ENCODE peak calls at places on chromosome 18, in six cellular contexts. G is H7, V is left colon, X is lung, P is OCI-LY7, D is endodermal cell. E is an unnamed sample.
A peak's percentile ranks its signal among the peaks of the same experiment; 100 is the strongest.

GRCh38 chr18:56257215-56257614 is 381.2 kb downstream of the TXNL1 start:
- DNase-seq in P (no peak), D (no peak), V (no peak), X (no peak), G (no peak), E (no peak)

GRCh38 chr18:25516747-25517498 is 165.0 kb upstream of the ZNF521 start:
- DNase-seq in X (no peak), D (no peak), G (no peak), P (no peak), V (no peak), E (no peak)

GRCh38 chr18:7454429-7454828 is 112.7 kb upstream of the PTPRM start:
- DNase-seq in G (no peak), V (no peak), X (no peak), P (no peak), D (peak; percentile 56), E (no peak)

GRCh38 chr18:56869189-56869777 is 218.1 kb downstream of the WDR7 start:
- DNase-seq in X (no peak), D (peak; percentile 47), G (no peak), V (no peak), P (peak; percentile 52), E (no peak)

GRCh38 chr18:79403723-79404566 is 8.2 kb downstream of the NFATC1 start:
- DNase-seq in X (no peak), G (no peak), D (no peak), P (no peak), V (no peak), E (no peak)

GRCh38 chr18:22998336-22998735 is 65.2 kb downstream of the RBBP8 start:
- DNase-seq in G (no peak), P (no peak), X (no peak), D (no peak), V (no peak), E (no peak)

GRCh38 chr18:48300463-48300961 is 108.7 kb downstream of the ZBTB7C start:
- DNase-seq in X (peak; percentile 46), V (peak; percentile 61), P (peak; percentile 14), G (peak; percentile 69), D (peak; percentile 85), E (peak; percentile 54)

GRCh38 chr18:40877096-40877495 is 1077.9 kb upstream of the PIK3C3 start:
- DNase-seq in D (no peak), G (no peak), P (no peak), V (no peak), X (no peak), E (no peak)

GRCh38 chr18:6382968-6383367 is 31.7 kb downstream of the L3MBTL4 start:
- DNase-seq in P (no peak), G (no peak), D (peak; percentile 71), X (no peak), V (no peak), E (no peak)

GRCh38 chr18:30748541-30748940 is 294.0 kb downstream of the DSC3 start:
- DNase-seq in D (no peak), V (no peak), X (no peak), P (no peak), G (no peak), E (no peak)

GRCh38 chr18:525066-525797 is 24.7 kb upstream of the COLEC12 start:
- DNase-seq in X (no peak), P (no peak), D (peak; percentile 36), G (no peak), V (no peak), E (no peak)

GRCh38 chr18:60746491-60746890 is 373.9 kb upstream of the MC4R start:
- DNase-seq in V (no peak), X (no peak), P (no peak), D (no peak), G (no peak), E (no peak)

GRCh38 chr18:8286303-8286702 is 322.9 kb upstream of the RAB12 start:
- DNase-seq in G (no peak), D (no peak), X (no peak), P (no peak), V (no peak), E (no peak)

GRCh38 chr18:22197668-22198067 is 28.3 kb downstream of the GATA6 start:
- DNase-seq in G (no peak), X (no peak), D (no peak), V (no peak), P (no peak), E (no peak)

GRCh38 chr18:3665780-3666525 is 216.0 kb downstream of the TGIF1 start:
- DNase-seq in G (peak; percentile 85), P (peak; percentile 91), V (peak; percentile 74), D (peak; percentile 95), X (peak; percentile 83), E (peak; percentile 82)

GRCh38 chr18:25786778-25787177 is 303.6 kb downstream of the SS18 start:
- DNase-seq in X (no peak), V (no peak), G (no peak), P (no peak), D (no peak), E (no peak)

GRCh38 chr18:62436636-62437519 is 85.9 kb upstream of the ZCCHC2 start:
- DNase-seq in G (no peak), V (peak; percentile 86), X (peak; percentile 80), D (no peak), P (no peak), E (no peak)

GRCh38 chr18:21194871-21195771 is 46.9 kb upstream of the GREB1L start:
- DNase-seq in P (peak; percentile 57), V (no peak), X (no peak), D (no peak), G (no peak), E (peak; percentile 31)

GRCh38 chr18:28801876-28802275 is 624.9 kb upstream of the CDH2 start:
- DNase-seq in D (no peak), G (no peak), X (no peak), P (no peak), V (no peak), E (no peak)

GRCh38 chr18:58828399-58829121 is 36.1 kb upstream of the ZNF532 start:
- DNase-seq in G (no peak), D (no peak), X (no peak), V (no peak), P (no peak), E (no peak)

GRCh38 chr18:8763611-8764010 is 58.3 kb downstream of the MTCL1 start:
- DNase-seq in X (no peak), D (no peak), V (no peak), G (no peak), P (no peak), E (no peak)

GRCh38 chr18:57581301-57581934 is 5.1 kb downstream of the FECH start:
- DNase-seq in V (peak; percentile 35), P (peak; percentile 1), G (no peak), X (no peak), D (no peak), E (no peak)

GRCh38 chr18:51908598-51908944 is 431.4 kb upstream of the DCC start:
- DNase-seq in P (no peak), D (no peak), V (no peak), X (no peak), G (no peak), E (no peak)

GRCh38 chr18:48875942-48876511 is 74.7 kb downstream of the SMAD7 start:
- DNase-seq in D (peak; percentile 87), P (no peak), V (no peak), X (no peak), G (peak; percentile 79), E (peak; percentile 61)

GRCh38 chr18:9101730-9102390 is 639 bp upstream of the NDUFV2 start:
- DNase-seq in G (no peak), P (peak; percentile 78), D (no peak), V (no peak), X (no peak), E (no peak)

GRCh38 chr18:76953186-76953982 is 131.0 kb downstream of the ZNF236 start:
- DNase-seq in D (no peak), P (no peak), V (peak; percentile 57), G (no peak), X (peak; percentile 83), E (no peak)

GRCh38 chr18:50056185-50056584 is 138.8 kb downstream of the MYO5B start:
- DNase-seq in G (no peak), X (no peak), P (no peak), D (no peak), V (no peak), E (no peak)

GRCh38 chr18:36188912-36189311 is 1.6 kb downstream of the MOCOS start:
- DNase-seq in X (no peak), G (peak; percentile 70), D (no peak), V (no peak), P (no peak), E (peak; percentile 37)

GRCh38 chr18:28740575-28740974 is 563.6 kb upstream of the CDH2 start:
- DNase-seq in X (no peak), G (no peak), D (no peak), P (no peak), V (no peak), E (no peak)

GRCh38 chr18:74278058-74278457 is 13.7 kb downstream of the CYB5A start:
- DNase-seq in X (no peak), V (no peak), G (no peak), D (no peak), P (no peak), E (no peak)

GRCh38 chr18:7575465-7576026 is 8.4 kb downstream of the PTPRM start:
- DNase-seq in V (no peak), D (no peak), P (no peak), X (no peak), G (no peak), E (no peak)

GRCh38 chr18:32379891-32380290 is 90.8 kb downstream of the GAREM1 start:
- DNase-seq in V (no peak), D (no peak), P (no peak), G (no peak), X (no peak), E (no peak)

GRCh38 chr18:11336241-11336640 is 186.9 kb upstream of the PIEZO2 start:
- DNase-seq in V (no peak), D (no peak), G (no peak), X (no peak), P (no peak), E (no peak)

GRCh38 chr18:62717850-62718229 is 2.5 kb downstream of the PHLPP1 start:
- DNase-seq in P (no peak), D (no peak), V (no peak), G (no peak), X (no peak), E (no peak)

GRCh38 chr18:70454705-70455322 is 166.0 kb downstream of the SOCS6 start:
- DNase-seq in D (no peak), X (no peak), G (peak; percentile 32), P (peak; percentile 35), V (no peak), E (peak; percentile 52)

GRCh38 chr18:70469916-70470315 is 181.1 kb downstream of the SOCS6 start:
- DNase-seq in V (no peak), X (no peak), G (no peak), D (no peak), P (no peak), E (no peak)

E was measured in iPS-NIHi11.